ENCODE peak calls at places on chromosomes 16 and 17, in four cellular contexts. Z, B, K and G are unnamed samples.

GRCh38 chr17:38871247-38871991 is 1.6 kb downstream of the LASP1 start:
- DNase-seq in Z (no peak), B (no peak), K (no peak), G (peak; percentile 55)

GRCh38 chr17:1643999-1644492 is 1.5 kb downstream of the SCARF1 start:
- DNase-seq in Z (no peak), B (no peak), K (no peak), G (no peak)

GRCh38 chr16:70706948-70707465 is 21.2 kb upstream of the MTSS2 start:
- DNase-seq in Z (no peak), B (no peak), K (no peak), G (no peak)

GRCh38 chr16:14181371-14182050 is 110.4 kb downstream of the MRTFB start:
- DNase-seq in Z (peak; percentile 81), B (no peak), K (no peak), G (no peak)

GRCh38 chr16:49857423-49858181 is 1.7 kb upstream of the ZNF423 start:
- DNase-seq in Z (no peak), B (no peak), K (no peak), G (peak; percentile 22)

GRCh38 chr17:64448665-64449512 is at the start of gene MILR1:
- DNase-seq in Z (peak; percentile 12), B (no peak), K (peak; percentile 71), G (no peak)

GRCh38 chr16:88951989-88952388 is 25.0 kb downstream of the CBFA2T3 start:
- DNase-seq in Z (no peak), B (no peak), K (no peak), G (no peak)

GRCh38 chr17:28142355-28142754 is 99.9 kb downstream of the NLK start:
- DNase-seq in Z (no peak), B (no peak), K (peak; percentile 42), G (no peak)

GRCh38 chr16:89193021-89193575 is 7.2 kb downstream of the SLC22A31 start:
- DNase-seq in Z (peak; percentile 26), B (peak; percentile 52), K (no peak), G (no peak)

GRCh38 chr17:66313995-66314659 is 11.7 kb downstream of the PRKCA start:
- DNase-seq in Z (no peak), B (no peak), K (no peak), G (no peak)

GRCh38 chr16:21645261-21645721 is 7.1 kb downstream of the IGSF6 start:
- DNase-seq in Z (no peak), B (no peak), K (peak; percentile 39), G (peak; percentile 8)

GRCh38 chr16:11743308-11744074 is 834 bp upstream of the TXNDC11 start:
- DNase-seq in Z (no peak), B (no peak), K (peak; percentile 47), G (no peak)

GRCh38 chr16:5025171-5025632 is 8.5 kb downstream of the NAGPA start:
- DNase-seq in Z (no peak), B (peak; percentile 65), K (peak; percentile 84), G (no peak)

GRCh38 chr16:2077016-2077415 is 29.2 kb downstream of the TSC2 start:
- DNase-seq in Z (no peak), B (no peak), K (no peak), G (no peak)